ENCODE peak calls at places on chromosomes 2 and 18, in ten cellular contexts. N is PC-3, K is testis, A is endodermal cell, F is aorta, P is spleen, O is body of pancreas, Q is GM23248, C is SJSA1, S is stomach. R is an unnamed sample.

GRCh38 chr2:3626817-3627499 is 31.0 kb upstream of the ALLC start:
- DNase-seq in N (no peak), K (peak; percentile 13), Q (no peak), A (peak; percentile 39), O (no peak), S (peak; percentile 23), F (peak; percentile 65), C (no peak), P (peak; percentile 59), R (peak; percentile 53)

GRCh38 chr18:46622451-46622850 is 34.6 kb downstream of the LOXHD1 start:
- DNase-seq in P (no peak), K (no peak), O (no peak), N (no peak), C (no peak), A (no peak), F (no peak), S (no peak), Q (no peak), R (no peak)

GRCh38 chr2:241187101-241187690 is 1.3 kb upstream of the ANO7 start:
- DNase-seq in P (no peak), O (no peak), A (peak; percentile 53), S (no peak), F (no peak), Q (no peak), K (no peak), C (no peak), N (no peak), R (no peak)

GRCh38 chr2:98269274-98269673 is 77.0 kb upstream of the CNGA3 start:
- DNase-seq in S (no peak), N (peak; percentile 72), A (peak; percentile 72), K (peak; percentile 22), F (no peak), C (peak; percentile 19), Q (peak; percentile 73), O (peak; percentile 51), P (no peak), R (no peak)

GRCh38 chr2:39996653-39997080 is 217.6 kb upstream of the THUMPD2 start:
- DNase-seq in A (no peak), C (peak; percentile 14), P (no peak), F (no peak), N (peak; percentile 85), O (no peak), Q (peak; percentile 77), K (no peak), S (no peak), R (no peak)

GRCh38 chr2:37454851-37455762 is 110.7 kb downstream of the QPCT start:
- DNase-seq in N (no peak), F (no peak), C (peak; percentile 42), Q (peak; percentile 66), P (no peak), A (no peak), O (no peak), S (no peak), K (no peak), R (no peak)

GRCh38 chr2:165401285-165401852 is 68.1 kb upstream of the CSRNP3 start:
- DNase-seq in C (peak; percentile 12), Q (peak; percentile 86), S (no peak), O (peak; percentile 48), P (no peak), F (no peak), K (peak; percentile 42), N (peak; percentile 92), A (no peak), R (no peak)

GRCh38 chr18:58176915-58177717 is 133.1 kb downstream of the NEDD4L start:
- DNase-seq in S (no peak), Q (peak; percentile 91), O (peak; percentile 19), K (no peak), A (no peak), C (peak; percentile 88), F (no peak), N (peak; percentile 94), P (no peak), R (no peak)

GRCh38 chr2:233082222-233082933 is 22.2 kb downstream of the INPP5D start:
- DNase-seq in A (no peak), F (no peak), P (no peak), K (peak; percentile 9), Q (no peak), O (no peak), C (no peak), S (no peak), N (no peak), R (no peak)

GRCh38 chr18:29853126-29853525 is 1189.4 kb downstream of the DSC3 start:
- DNase-seq in Q (peak; percentile 66), F (no peak), O (no peak), S (no peak), K (no peak), C (no peak), P (no peak), A (no peak), N (peak; percentile 30), R (no peak)

GRCh38 chr2:239667431-239667985 is 266.7 kb upstream of the HDAC4 start:
- DNase-seq in O (no peak), C (no peak), N (no peak), Q (no peak), S (no peak), A (no peak), P (no peak), K (peak; percentile 7), F (no peak), R (no peak)

GRCh38 chr2:263774-264492 is at the start of gene SH3YL1:
- DNase-seq in F (peak; percentile 77), O (peak; percentile 89), Q (peak; percentile 56), K (peak; percentile 38), N (peak; percentile 75), A (peak; percentile 83), S (peak; percentile 87), C (no peak), P (peak; percentile 92), R (peak; percentile 93)

GRCh38 chr2:40488101-40488598 is 36.3 kb upstream of the SLC8A1 start:
- DNase-seq in O (no peak), K (no peak), A (no peak), N (peak; percentile 55), C (peak; percentile 33), S (no peak), F (no peak), Q (peak; percentile 73), P (no peak), R (no peak)

DNA sequence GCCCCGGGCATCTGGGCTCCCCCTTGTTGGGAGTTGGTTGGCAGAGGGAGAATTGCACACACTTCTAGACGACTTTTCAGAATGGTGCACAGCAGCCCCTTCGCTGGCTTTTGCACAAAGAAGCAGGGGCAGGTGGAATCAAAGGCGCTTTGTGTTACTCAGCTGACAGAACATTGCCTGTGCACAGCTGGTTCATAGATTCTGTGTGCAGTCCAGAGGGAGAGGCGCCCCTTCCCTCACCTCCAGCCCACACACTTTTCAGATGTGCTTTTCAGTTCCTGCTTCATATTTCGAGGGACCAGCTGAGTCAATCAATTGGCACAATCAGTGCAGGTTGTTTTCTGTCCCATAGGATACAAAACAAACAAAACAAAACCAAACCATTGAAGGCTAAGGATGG is 348.4 kb upstream of the RAB12 start:
- DNase-seq in K (no peak), N (no peak), Q (no peak), P (no peak), F (no peak), S (no peak), C (no peak), O (no peak), A (no peak), R (no peak)
- H3K36me3 ChIP-seq in K (no peaks in the 10 kb centered on the region), N (no peaks in the 10 kb centered on the region), Q (no peaks in the 10 kb centered on the region), P (no peaks in the 10 kb centered on the region), F (no peaks in the 10 kb centered on the region), S (no peaks in the 10 kb centered on the region), C (no peaks in the 10 kb centered on the region), O (no peaks in the 10 kb centered on the region), A (peaks cover 28% of the 10 kb centered on the region), R (no peaks in the 10 kb centered on the region)

GRCh38 chr2:32915694-32916093 is 31.1 kb upstream of the LTBP1 start:
- DNase-seq in Q (no peak), S (no peak), K (no peak), P (no peak), O (no peak), C (no peak), A (no peak), F (no peak), N (no peak), R (no peak)

GRCh38 chr2:32905270-32905669 is 41.5 kb upstream of the LTBP1 start:
- DNase-seq in P (no peak), C (no peak), F (no peak), K (no peak), S (no peak), A (no peak), N (no peak), O (no peak), Q (no peak), R (no peak)

DNA sequence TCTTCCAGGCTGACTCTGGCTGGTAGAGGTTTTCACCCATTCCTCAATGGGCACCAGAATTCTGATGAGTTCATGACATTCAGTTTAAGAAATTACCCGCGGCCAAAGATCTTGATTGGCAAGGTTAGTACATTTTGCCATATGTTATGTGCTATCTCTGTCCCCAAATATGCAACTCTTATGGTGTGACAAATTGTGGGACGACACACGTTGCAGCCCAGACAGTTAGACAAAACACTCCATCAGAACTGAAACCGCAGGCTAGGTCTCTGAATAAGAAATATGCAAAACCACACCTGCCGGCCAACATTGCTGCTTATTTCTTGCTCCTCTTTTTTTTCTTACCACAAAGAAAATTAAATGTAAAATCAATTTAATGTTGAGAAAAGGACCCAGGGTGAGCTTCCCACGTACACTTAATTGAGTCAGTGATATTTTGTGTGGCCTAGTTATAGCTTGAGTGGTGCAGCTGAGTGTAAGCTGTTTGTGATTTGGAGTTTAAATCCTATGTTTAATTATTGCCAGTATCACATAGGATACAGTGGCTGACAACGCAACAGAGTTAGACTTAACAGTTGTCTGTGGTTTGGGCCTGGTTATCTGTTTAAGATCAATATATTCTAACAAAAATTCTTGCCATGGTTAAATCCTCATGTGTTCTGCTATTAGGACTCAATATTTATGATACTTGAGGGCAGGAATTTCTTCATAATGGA is 35.7 kb upstream of the LTBP1 start:
- DNase-seq in P (no peak), C (no peak), K (no peak), F (no peak), S (no peak), N (no peak), A (no peak), Q (no peak), O (no peak), R (no peak)
- H3K27ac ChIP-seq in P (no peak overlapping the region), C (no peak overlapping the region), K (no peak overlapping the region), F (no peak overlapping the region), S (no peak overlapping the region), N (no peak overlapping the region), A (peak overlapping the region; percentile 55), Q (no peak overlapping the region), O (no peak overlapping the region), R (no peak overlapping the region)

DNA sequence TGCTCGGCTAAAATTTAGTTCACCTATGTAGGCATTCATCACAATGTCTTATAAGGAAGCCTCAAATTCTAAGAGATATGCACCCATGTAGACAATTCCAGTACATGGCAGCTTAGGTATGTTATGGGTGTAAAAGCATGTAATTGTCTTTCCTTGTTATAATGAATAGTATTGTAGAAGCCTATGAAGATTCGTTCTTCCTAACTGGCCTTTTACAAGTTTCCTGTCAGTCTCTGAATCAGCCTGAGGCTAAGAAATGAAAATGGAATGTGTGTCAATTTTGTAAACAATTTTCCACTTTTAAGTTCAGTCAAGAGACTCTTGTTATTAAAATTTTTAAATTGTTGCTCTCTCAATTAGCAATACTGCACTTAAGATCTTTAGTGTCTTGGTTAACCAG is 189.9 kb upstream of the GALNT5 start:
- DNase-seq in S (no peak), P (no peak), N (peak; percentile 27), C (no peak), K (no peak), Q (no peak), F (no peak), O (no peak), A (no peak), R (no peak)
- H3K36me3 ChIP-seq in S (no peaks in the 10 kb centered on the region), P (no peaks in the 10 kb centered on the region), N (no peaks in the 10 kb centered on the region), C (no peaks in the 10 kb centered on the region), K (no peaks in the 10 kb centered on the region), Q (no peaks in the 10 kb centered on the region), F (no peaks in the 10 kb centered on the region), O (no peaks in the 10 kb centered on the region), A (no peaks in the 10 kb centered on the region), R (no peaks in the 10 kb centered on the region)

GRCh38 chr2:78541451-78542267 is 483.8 kb upstream of the REG3G start:
- DNase-seq in K (peak; percentile 42), C (no peak), N (peak; percentile 47), Q (no peak), P (no peak), S (no peak), A (peak; percentile 91), F (no peak), O (no peak), R (no peak)
- H3K27ac ChIP-seq in K (no peak overlapping the region), C (no peak overlapping the region), N (peak overlapping the region; percentile 58), Q (no peak overlapping the region), P (no peak overlapping the region), S (no peak overlapping the region), A (no peak overlapping the region), F (no peak overlapping the region), O (no peak overlapping the region), R (no peak overlapping the region)